ENCODE peak calls at places on chromosomes 12 and 14, in six cellular contexts. R, H, D, Q, F and B are unnamed samples.

GRCh38 chr14:88380405-88380804 is 5.1 kb upstream of the SPATA7 start:
- DNase-seq in R (no peak), H (no peak), D (no peak), Q (no peak), F (no peak), B (no peak)

GRCh38 chr12:80936353-80936641 is 1.4 kb downstream of the LIN7A start:
- DNase-seq in R (no peak), H (no peak), D (no peak), Q (peak), F (no peak), B (no peak)

GRCh38 chr14:24297190-24297964 is 2.2 kb downstream of the DHRS1 start:
- DNase-seq in R (no peak), H (no peak), D (no peak), Q (peak), F (no peak), B (no peak)

GRCh38 chr12:9694220-9694619 is 24.7 kb downstream of the CLEC2D start:
- DNase-seq in R (no peak), H (no peak), D (no peak), Q (no peak), F (no peak), B (no peak)

GRCh38 chr12:131917139-131917710 is 11.9 kb upstream of the PUS1 start:
- DNase-seq in R (no peak), H (no peak), D (no peak), Q (no peak), F (no peak), B (no peak)

GRCh38 chr14:24422694-24423531 is 6.6 kb downstream of the CBLN3 start:
- DNase-seq in R (no peak), H (no peak), D (no peak), Q (no peak), F (no peak), B (no peak)

GRCh38 chr12:97159397-97159796 is 252.3 kb downstream of the NEDD1 start:
- DNase-seq in R (no peak), H (no peak), D (no peak), Q (no peak), F (no peak), B (no peak)

GRCh38 chr12:89384750-89385273 is 32.5 kb upstream of the DUSP6 start:
- DNase-seq in R (no peak), H (no peak), D (no peak), Q (no peak), F (no peak), B (no peak)

GRCh38 chr14:68487805-68488590 is 304.9 kb downstream of the ZFP36L1 start:
- DNase-seq in R (no peak), H (no peak), D (no peak), Q (no peak), F (no peak), B (no peak)

GRCh38 chr14:77423423-77423822 is at the start of gene NOXRED1:
- DNase-seq in R (no peak), H (no peak), D (no peak), Q (no peak), F (no peak), B (no peak)

GRCh38 chr12:71725011-71725410 is 29.7 kb upstream of the RAB21 start:
- DNase-seq in R (no peak), H (no peak), D (no peak), Q (no peak), F (no peak), B (no peak)

GRCh38 chr14:101559250-101559623 is 2.1 kb upstream of the DIO3 start:
- DNase-seq in R (no peak), H (no peak), D (no peak), Q (no peak), F (no peak), B (no peak)

GRCh38 chr14:79544671-79545070 is 666.6 kb downstream of the DIO2 start:
- DNase-seq in R (no peak), H (no peak), D (no peak), Q (no peak), F (no peak), B (no peak)

GRCh38 chr12:100279612-100280244 is 12.8 kb downstream of the SCYL2 start:
- DNase-seq in R (no peak), H (no peak), D (no peak), Q (no peak), F (no peak), B (no peak)

GRCh38 chr12:40058721-40059190 is 47.1 kb downstream of the SLC2A13 start:
- DNase-seq in R (no peak), H (no peak), D (no peak), Q (no peak), F (no peak), B (no peak)

GRCh38 chr12:132804426-132804861 is 24.2 kb downstream of the GOLGA3 start:
- DNase-seq in R (no peak), H (no peak), D (no peak), Q (no peak), F (no peak), B (no peak)

GRCh38 chr12:57893460-57894353 is 47.2 kb upstream of the CTDSP2 start:
- DNase-seq in R (no peak), H (peak), D (no peak), Q (no peak), F (no peak), B (peak)

GRCh38 chr14:98960617-98961013 is 311.4 kb downstream of the BCL11B start:
- DNase-seq in R (no peak), H (no peak), D (no peak), Q (no peak), F (no peak), B (no peak)

GRCh38 chr12:50999139-50999538 is 27.0 kb downstream of the SLC11A2 start:
- DNase-seq in R (no peak), H (no peak), D (no peak), Q (no peak), F (no peak), B (no peak)

GRCh38 chr12:56081393-56082347 is 1.7 kb downstream of the ERBB3 start:
- DNase-seq in R (no peak), H (no peak), D (no peak), Q (no peak), F (no peak), B (no peak)

GRCh38 chr12:65490193-65490592 is 211.7 kb downstream of the MSRB3 start:
- DNase-seq in R (no peak), H (no peak), D (no peak), Q (no peak), F (no peak), B (no peak)